ENCODE peak calls at places on chromosomes 3 and 15, in nine cellular contexts. P is neural crest cell; Y is NCI-H510A treated with DMSO at 0.1 percent for 48 hours; W is activated T-helper 1 cell treated with Interleukin-2 at 50 U/mL for 16 hours; N is tibial nerve; M is activated gamma-delta T cell treated with anti-CD3 and anti-CD28 coated beads, Interleukin-2, amount 50 U/mL, for 16 hours; J is sigmoid colon; G is stromal cell of bone marrow; S is NCI-H748 treated with DMSO at 0.1 percent for 48 hours. B is an unnamed sample.

GRCh38 chr3:152961323-152961722 is 126.4 kb downstream of the P2RY1 start:
- DNase-seq in M (no peak), Y (no peak), S (no peak), G (no peak), N (no peak), W (no peak), J (no peak), P (no peak), B (no peak)

GRCh38 chr3:65425880-65426279 is 612.8 kb downstream of the MAGI1 start:
- DNase-seq in M (no peak), S (no peak), G (peak; percentile 6), N (no peak), W (no peak), P (no peak), J (no peak), Y (no peak), B (no peak)

GRCh38 chr3:128845695-128846491 is 33.5 kb upstream of the ACAD9 start:
- DNase-seq in P (peak; percentile 62), J (peak; percentile 90), M (peak; percentile 71), N (peak; percentile 65), G (peak; percentile 57), Y (no peak), W (peak; percentile 64), S (peak; percentile 5), B (peak; percentile 68)

GRCh38 chr3:171950373-171950772 is 89.0 kb upstream of the FNDC3B start:
- DNase-seq in N (no peak), J (no peak), Y (no peak), S (no peak), W (no peak), G (no peak), P (no peak), M (no peak), B (no peak)

GRCh38 chr3:47370887-47371697 is 9.7 kb upstream of the PTPN23 start:
- DNase-seq in G (no peak), Y (no peak), M (no peak), P (peak; percentile 13), N (no peak), S (no peak), J (no peak), W (no peak), B (no peak)

GRCh38 chr15:94040523-94041248 is 190.7 kb upstream of the MCTP2 start:
- DNase-seq in J (no peak), Y (no peak), G (no peak), M (no peak), N (no peak), S (no peak), W (no peak), P (no peak), B (no peak)

GRCh38 chr3:19213608-19214220 is 65.4 kb downstream of the KCNH8 start:
- DNase-seq in W (no peak), G (no peak), M (no peak), J (no peak), S (no peak), Y (no peak), P (no peak), N (no peak), B (no peak)

GRCh38 chr3:174498638-174499037 is 360.5 kb upstream of the NAALADL2 start:
- DNase-seq in G (no peak), M (no peak), N (no peak), J (no peak), P (no peak), Y (no peak), S (no peak), W (no peak), B (no peak)

GRCh38 chr15:89406756-89407650 is 72.4 kb upstream of the POLG start:
- DNase-seq in P (no peak), N (no peak), G (no peak), J (no peak), M (no peak), Y (no peak), S (no peak), W (no peak), B (no peak)

GRCh38 chr3:17088602-17089313 is 204.0 kb downstream of the PLCL2 start:
- DNase-seq in M (peak; percentile 45), P (no peak), Y (no peak), N (no peak), S (no peak), W (no peak), G (no peak), J (no peak), B (no peak)

GRCh38 chr3:9111349-9112265 is 137.8 kb downstream of the SRGAP3 start:
- DNase-seq in J (peak; percentile 81), W (no peak), Y (no peak), M (no peak), S (no peak), N (no peak), P (no peak), G (peak; percentile 81), B (no peak)

GRCh38 chr15:76799760-76800159 is 105.4 kb downstream of the SCAPER start:
- DNase-seq in P (no peak), Y (no peak), M (no peak), S (no peak), N (no peak), W (no peak), G (peak; percentile 37), J (no peak), B (no peak)

GRCh38 chr3:27345959-27346865 is 23.0 kb downstream of the NEK10 start:
- DNase-seq in P (no peak), S (no peak), N (no peak), J (no peak), W (no peak), G (no peak), M (no peak), Y (no peak), B (no peak)

GRCh38 chr3:167406876-167407492 is 26.9 kb upstream of the ZBBX start:
- DNase-seq in J (no peak), S (no peak), G (peak; percentile 72), W (no peak), N (no peak), Y (peak; percentile 62), M (no peak), P (peak; percentile 26), B (no peak)

GRCh38 chr15:69479971-69480370 is 27.4 kb downstream of the RPLP1 start:
- DNase-seq in G (no peak), W (no peak), S (no peak), M (no peak), P (no peak), J (no peak), Y (no peak), N (no peak), B (no peak)

GRCh38 chr3:14532691-14533456 is 7.3 kb downstream of the GRIP2 start:
- DNase-seq in J (no peak), P (no peak), S (no peak), G (no peak), M (no peak), W (no peak), N (no peak), Y (no peak), B (no peak)

GRCh38 chr3:186162221-186162620 is 53.3 kb upstream of the ETV5 start:
- DNase-seq in M (no peak), W (no peak), S (no peak), J (no peak), Y (no peak), N (no peak), P (no peak), G (no peak), B (no peak)

GRCh38 chr3:149670742-149671492 is 13.1 kb upstream of the WWTR1 start:
- DNase-seq in M (no peak), P (no peak), J (no peak), S (no peak), Y (no peak), W (no peak), G (no peak), N (no peak), B (no peak)

GRCh38 chr15:81362790-81363189 is 11.2 kb downstream of the TMC3 start:
- DNase-seq in P (no peak), N (no peak), W (no peak), G (no peak), S (no peak), J (no peak), M (no peak), Y (no peak), B (no peak)

GRCh38 chr3:106829206-106829605 is 548.0 kb upstream of the CCDC54 start:
- DNase-seq in S (no peak), J (no peak), P (no peak), N (no peak), G (no peak), W (no peak), Y (no peak), M (no peak), B (no peak)

GRCh38 chr15:88018865-88019626 is 237.5 kb downstream of the NTRK3 start:
- DNase-seq in G (peak; percentile 32), W (no peak), Y (no peak), N (no peak), P (no peak), S (no peak), J (no peak), M (no peak), B (no peak)

GRCh38 chr3:195697582-195698324 is 23.0 kb upstream of the MUC20 start:
- DNase-seq in P (no peak), S (no peak), Y (no peak), J (no peak), W (no peak), G (peak; percentile 98), N (no peak), M (no peak), B (no peak)

GRCh38 chr3:82568776-82569338 is 807.4 kb upstream of the GBE1 start:
- DNase-seq in G (no peak), S (no peak), P (no peak), M (no peak), Y (no peak), J (no peak), N (no peak), W (no peak), B (no peak)

GRCh38 chr3:52014613-52015012 is 18.9 kb upstream of the RPL29 start:
- DNase-seq in S (no peak), G (no peak), N (no peak), Y (no peak), M (no peak), P (peak; percentile 42), W (no peak), J (no peak), B (no peak)

GRCh38 chr15:79028411-79028964 is 62.1 kb downstream of the RASGRF1 start:
- DNase-seq in W (no peak), N (no peak), P (peak; percentile 73), M (no peak), Y (peak; percentile 14), G (peak; percentile 6), S (peak; percentile 2), J (no peak), B (no peak)

B was measured in T-helper 17 cell.